ENCODE peak calls at places on chromosomes 5 and 9, in four cellular contexts. One of them, this sample, is unnamed.

GRCh38 chr5:61665939-61666621 is 334.0 kb downstream of the ZSWIM6 start:
- DNase-seq in uterus: no peak
- DNase-seq in WTC11: no peak
- DNase-seq in thyroid gland: no peak
- DNase-seq in this sample: no peak

GRCh38 chr5:36242534-36243144 is 914 bp upstream of the NADK2 start:
- DNase-seq in thyroid gland: no peak
- DNase-seq in WTC11: no peak
- DNase-seq in uterus: peak; percentile 22
- DNase-seq in this sample: peak; percentile 57

GRCh38 chr5:123882946-123883345 is 371.0 kb downstream of the CSNK1G3 start:
- DNase-seq in thyroid gland: no peak
- DNase-seq in WTC11: no peak
- DNase-seq in uterus: no peak
- DNase-seq in this sample: no peak

GRCh38 chr9:130287736-130288135 is 22.2 kb downstream of the HMCN2 start:
- DNase-seq in uterus: no peak
- DNase-seq in thyroid gland: peak; percentile 74
- DNase-seq in WTC11: no peak
- DNase-seq in this sample: no peak

GRCh38 chr9:34659592-34660253 is 2.7 kb downstream of the CCL27 start:
- DNase-seq in WTC11: no peak
- DNase-seq in uterus: no peak
- DNase-seq in thyroid gland: no peak
- DNase-seq in this sample: no peak

GRCh38 chr5:168314735-168315411 is 23.4 kb downstream of the WWC1 start:
- DNase-seq in uterus: no peak
- DNase-seq in thyroid gland: peak; percentile 90
- DNase-seq in WTC11: peak; percentile 24
- DNase-seq in this sample: no peak

GRCh38 chr5:172106511-172107356 is 81.3 kb downstream of the STK10 start:
- DNase-seq in WTC11: peak; percentile 85
- DNase-seq in uterus: peak; percentile 70
- DNase-seq in thyroid gland: peak; percentile 56
- DNase-seq in this sample: peak; percentile 83

GRCh38 chr9:81430727-81431126 is 258.6 kb downstream of the TLE1 start:
- DNase-seq in WTC11: no peak
- DNase-seq in thyroid gland: no peak
- DNase-seq in uterus: no peak
- DNase-seq in this sample: no peak

GRCh38 chr5:74519161-74519571 is 121.4 kb downstream of the ENC1 start:
- DNase-seq in uterus: no peak
- DNase-seq in WTC11: no peak
- DNase-seq in thyroid gland: no peak
- DNase-seq in this sample: no peak

GRCh38 chr5:177607115-177607451 is 7.2 kb downstream of the B4GALT7 start:
- DNase-seq in uterus: no peak
- DNase-seq in thyroid gland: no peak
- DNase-seq in WTC11: no peak
- DNase-seq in this sample: no peak

GRCh38 chr5:137453476-137454080 is 45.5 kb downstream of the SPOCK1 start:
- DNase-seq in thyroid gland: no peak
- DNase-seq in uterus: no peak
- DNase-seq in WTC11: no peak
- DNase-seq in this sample: no peak

GRCh38 chr9:70121818-70122436 is 78.3 kb downstream of the MAMDC2 start:
- DNase-seq in thyroid gland: no peak
- DNase-seq in WTC11: no peak
- DNase-seq in uterus: no peak
- DNase-seq in this sample: no peak

GRCh38 chr5:51382759-51383493 is at the start of gene ISL1:
- DNase-seq in WTC11: peak; percentile 88
- DNase-seq in thyroid gland: peak; percentile 67
- DNase-seq in uterus: no peak
- DNase-seq in this sample: peak; percentile 70

GRCh38 chr5:130514984-130515690 is 610.9 kb downstream of the CHSY3 start:
- DNase-seq in WTC11: no peak
- DNase-seq in uterus: no peak
- DNase-seq in thyroid gland: no peak
- DNase-seq in this sample: no peak